ENCODE peak calls at places on chromosomes 2 and 18, in five cellular contexts. One of them, this sample, is unnamed.
A peak's percentile ranks its signal among the peaks of the same experiment; 100 is the strongest.

GRCh38 chr2:80499095-80499494 is 194.5 kb upstream of the LRRTM1 start:
- DNase-seq in HEK293T: peak; percentile 10
- DNase-seq in globus pallidus: peak; percentile 74
- DNase-seq in NCI-H1694 treated with DMSO at 0.1 percent for 48 hours: peak; percentile 63
- DNase-seq in amniotic stem cell: peak; percentile 36
- DNase-seq in this sample: no peak

GRCh38 chr2:202172439-202173191 is 65.8 kb downstream of the SUMO1 start:
- DNase-seq in HEK293T: no peak
- DNase-seq in globus pallidus: no peak
- DNase-seq in NCI-H1694 treated with DMSO at 0.1 percent for 48 hours: no peak
- DNase-seq in amniotic stem cell: no peak
- DNase-seq in this sample: no peak

GRCh38 chr2:42754776-42755140 is 9.2 kb downstream of the OXER1 start:
- DNase-seq in HEK293T: no peak
- DNase-seq in globus pallidus: no peak
- DNase-seq in NCI-H1694 treated with DMSO at 0.1 percent for 48 hours: no peak
- DNase-seq in amniotic stem cell: no peak
- DNase-seq in this sample: no peak

GRCh38 chr2:23530121-23530908 is 145.3 kb downstream of the KLHL29 start:
- DNase-seq in HEK293T: no peak
- DNase-seq in globus pallidus: no peak
- DNase-seq in NCI-H1694 treated with DMSO at 0.1 percent for 48 hours: peak; percentile 100
- DNase-seq in amniotic stem cell: no peak
- DNase-seq in this sample: no peak

GRCh38 chr2:234669611-234670010 is 172.7 kb upstream of the ARL4C start:
- DNase-seq in HEK293T: no peak
- DNase-seq in globus pallidus: no peak
- DNase-seq in NCI-H1694 treated with DMSO at 0.1 percent for 48 hours: no peak
- DNase-seq in amniotic stem cell: no peak
- DNase-seq in this sample: no peak

GRCh38 chr18:13269599-13270011 is 51.0 kb downstream of the LDLRAD4 start:
- DNase-seq in HEK293T: no peak
- DNase-seq in globus pallidus: no peak
- DNase-seq in NCI-H1694 treated with DMSO at 0.1 percent for 48 hours: no peak
- DNase-seq in amniotic stem cell: no peak
- DNase-seq in this sample: no peak

GRCh38 chr2:134460583-134460998 is 206.7 kb downstream of the MGAT5 start:
- DNase-seq in HEK293T: peak; percentile 70
- DNase-seq in globus pallidus: peak; percentile 54
- DNase-seq in NCI-H1694 treated with DMSO at 0.1 percent for 48 hours: peak; percentile 86
- DNase-seq in amniotic stem cell: peak; percentile 14
- DNase-seq in this sample: peak; percentile 52

GRCh38 chr2:241574911-241575623 is 16.5 kb downstream of the BOK start:
- DNase-seq in HEK293T: no peak
- DNase-seq in globus pallidus: no peak
- DNase-seq in NCI-H1694 treated with DMSO at 0.1 percent for 48 hours: no peak
- DNase-seq in amniotic stem cell: no peak
- DNase-seq in this sample: no peak

GRCh38 chr2:118291481-118291880 is 203.2 kb downstream of the INSIG2 start:
- DNase-seq in HEK293T: no peak
- DNase-seq in globus pallidus: no peak
- DNase-seq in NCI-H1694 treated with DMSO at 0.1 percent for 48 hours: no peak
- DNase-seq in amniotic stem cell: no peak
- DNase-seq in this sample: no peak

GRCh38 chr2:240928476-240929363 is 22.6 kb downstream of the CROCC2 start:
- DNase-seq in HEK293T: no peak
- DNase-seq in globus pallidus: no peak
- DNase-seq in NCI-H1694 treated with DMSO at 0.1 percent for 48 hours: no peak
- DNase-seq in amniotic stem cell: no peak
- DNase-seq in this sample: no peak

GRCh38 chr2:41234093-41234492 is 782.2 kb upstream of the SLC8A1 start:
- DNase-seq in HEK293T: no peak
- DNase-seq in globus pallidus: no peak
- DNase-seq in NCI-H1694 treated with DMSO at 0.1 percent for 48 hours: no peak
- DNase-seq in amniotic stem cell: no peak
- DNase-seq in this sample: no peak

GRCh38 chr2:232239956-232240681 is 138.4 kb upstream of the ALPP start:
- DNase-seq in HEK293T: no peak
- DNase-seq in globus pallidus: no peak
- DNase-seq in NCI-H1694 treated with DMSO at 0.1 percent for 48 hours: no peak
- DNase-seq in amniotic stem cell: no peak
- DNase-seq in this sample: no peak

GRCh38 chr2:9652267-9652666 is 21.5 kb upstream of the YWHAQ start:
- DNase-seq in HEK293T: no peak
- DNase-seq in globus pallidus: no peak
- DNase-seq in NCI-H1694 treated with DMSO at 0.1 percent for 48 hours: no peak
- DNase-seq in amniotic stem cell: no peak
- DNase-seq in this sample: no peak

GRCh38 chr18:49967914-49968313 is 154.6 kb upstream of the ACAA2 start:
- DNase-seq in HEK293T: no peak
- DNase-seq in globus pallidus: no peak
- DNase-seq in NCI-H1694 treated with DMSO at 0.1 percent for 48 hours: no peak
- DNase-seq in amniotic stem cell: no peak
- DNase-seq in this sample: no peak

GRCh38 chr2:112154246-112155110 is 16.3 kb downstream of the FBLN7 start:
- DNase-seq in HEK293T: no peak
- DNase-seq in globus pallidus: no peak
- DNase-seq in NCI-H1694 treated with DMSO at 0.1 percent for 48 hours: no peak
- DNase-seq in amniotic stem cell: no peak
- DNase-seq in this sample: no peak

GRCh38 chr2:190744041-190744440 is 95.2 kb downstream of the NAB1 start:
- DNase-seq in HEK293T: no peak
- DNase-seq in globus pallidus: no peak
- DNase-seq in NCI-H1694 treated with DMSO at 0.1 percent for 48 hours: no peak
- DNase-seq in amniotic stem cell: no peak
- DNase-seq in this sample: no peak

GRCh38 chr2:26245231-26245732 is 543 bp downstream of the HADHB start:
- DNase-seq in HEK293T: peak; percentile 42
- DNase-seq in globus pallidus: peak; percentile 64
- DNase-seq in NCI-H1694 treated with DMSO at 0.1 percent for 48 hours: no peak
- DNase-seq in amniotic stem cell: peak; percentile 24
- DNase-seq in this sample: peak; percentile 38

GRCh38 chr2:143183804-143184463 is 54.7 kb downstream of the ARHGAP15 start:
- DNase-seq in HEK293T: no peak
- DNase-seq in globus pallidus: no peak
- DNase-seq in NCI-H1694 treated with DMSO at 0.1 percent for 48 hours: no peak
- DNase-seq in amniotic stem cell: no peak
- DNase-seq in this sample: no peak

GRCh38 chr2:163266772-163267171 is 428.2 kb upstream of the KCNH7 start:
- DNase-seq in HEK293T: no peak
- DNase-seq in globus pallidus: no peak
- DNase-seq in NCI-H1694 treated with DMSO at 0.1 percent for 48 hours: no peak
- DNase-seq in amniotic stem cell: peak; percentile 71
- DNase-seq in this sample: no peak

GRCh38 chr18:74005320-74006110 is 142.1 kb downstream of the FBXO15 start:
- DNase-seq in HEK293T: no peak
- DNase-seq in globus pallidus: no peak
- DNase-seq in NCI-H1694 treated with DMSO at 0.1 percent for 48 hours: no peak
- DNase-seq in amniotic stem cell: no peak
- DNase-seq in this sample: no peak

GRCh38 chr2:8662239-8662879 is 19.5 kb upstream of the ID2 start:
- DNase-seq in HEK293T: no peak
- DNase-seq in globus pallidus: no peak
- DNase-seq in NCI-H1694 treated with DMSO at 0.1 percent for 48 hours: peak; percentile 15
- DNase-seq in amniotic stem cell: peak; percentile 11
- DNase-seq in this sample: no peak

GRCh38 chr2:58521803-58522602 is 280.9 kb upstream of the FANCL start:
- DNase-seq in HEK293T: no peak
- DNase-seq in globus pallidus: no peak
- DNase-seq in NCI-H1694 treated with DMSO at 0.1 percent for 48 hours: peak; percentile 74
- DNase-seq in amniotic stem cell: no peak
- DNase-seq in this sample: no peak

GRCh38 chr2:227415538-227416424 is 28.0 kb upstream of the SCYGR1 start:
- DNase-seq in HEK293T: no peak
- DNase-seq in globus pallidus: no peak
- DNase-seq in NCI-H1694 treated with DMSO at 0.1 percent for 48 hours: no peak
- DNase-seq in amniotic stem cell: peak; percentile 59
- DNase-seq in this sample: no peak

GRCh38 chr18:8780227-8780626 is 74.9 kb downstream of the MTCL1 start:
- DNase-seq in HEK293T: no peak
- DNase-seq in globus pallidus: peak; percentile 28
- DNase-seq in NCI-H1694 treated with DMSO at 0.1 percent for 48 hours: no peak
- DNase-seq in amniotic stem cell: no peak
- DNase-seq in this sample: no peak

GRCh38 chr18:3411854-3412268 is 38.1 kb upstream of the TGIF1 start:
- DNase-seq in HEK293T: no peak
- DNase-seq in globus pallidus: no peak
- DNase-seq in NCI-H1694 treated with DMSO at 0.1 percent for 48 hours: no peak
- DNase-seq in amniotic stem cell: no peak
- DNase-seq in this sample: no peak

GRCh38 chr2:57685047-57685446 is 361.6 kb upstream of the VRK2 start:
- DNase-seq in HEK293T: no peak
- DNase-seq in globus pallidus: no peak
- DNase-seq in NCI-H1694 treated with DMSO at 0.1 percent for 48 hours: no peak
- DNase-seq in amniotic stem cell: no peak
- DNase-seq in this sample: no peak

GRCh38 chr2:153235516-153235915 is 243.0 kb downstream of the RPRM start:
- DNase-seq in HEK293T: no peak
- DNase-seq in globus pallidus: no peak
- DNase-seq in NCI-H1694 treated with DMSO at 0.1 percent for 48 hours: no peak
- DNase-seq in amniotic stem cell: no peak
- DNase-seq in this sample: no peak

GRCh38 chr2:85873679-85874078 is 15.1 kb downstream of the ST3GAL5 start:
- DNase-seq in HEK293T: no peak
- DNase-seq in globus pallidus: no peak
- DNase-seq in NCI-H1694 treated with DMSO at 0.1 percent for 48 hours: no peak
- DNase-seq in amniotic stem cell: no peak
- DNase-seq in this sample: no peak

GRCh38 chr2:149679286-149679685 is 91.7 kb upstream of the MMADHC start:
- DNase-seq in HEK293T: no peak
- DNase-seq in globus pallidus: no peak
- DNase-seq in NCI-H1694 treated with DMSO at 0.1 percent for 48 hours: no peak
- DNase-seq in amniotic stem cell: no peak
- DNase-seq in this sample: no peak

GRCh38 chr18:45227004-45227403 is 388.3 kb upstream of the SLC14A2 start:
- DNase-seq in HEK293T: no peak
- DNase-seq in globus pallidus: no peak
- DNase-seq in NCI-H1694 treated with DMSO at 0.1 percent for 48 hours: no peak
- DNase-seq in amniotic stem cell: no peak
- DNase-seq in this sample: no peak

GRCh38 chr2:163515836-163516235 is 220.0 kb downstream of the FIGN start:
- DNase-seq in HEK293T: no peak
- DNase-seq in globus pallidus: no peak
- DNase-seq in NCI-H1694 treated with DMSO at 0.1 percent for 48 hours: no peak
- DNase-seq in amniotic stem cell: no peak
- DNase-seq in this sample: no peak

GRCh38 chr2:98114643-98115355 is 27.8 kb downstream of the VWA3B start:
- DNase-seq in HEK293T: no peak
- DNase-seq in globus pallidus: no peak
- DNase-seq in NCI-H1694 treated with DMSO at 0.1 percent for 48 hours: no peak
- DNase-seq in amniotic stem cell: no peak
- DNase-seq in this sample: no peak

GRCh38 chr2:164306872-164307271 is 314.4 kb downstream of the GRB14 start:
- DNase-seq in HEK293T: no peak
- DNase-seq in globus pallidus: no peak
- DNase-seq in NCI-H1694 treated with DMSO at 0.1 percent for 48 hours: no peak
- DNase-seq in amniotic stem cell: no peak
- DNase-seq in this sample: no peak

This sample was measured in NCI-H526 treated with DMSO at 0.1 percent for 48 hours.